ENCODE peak calls at places on chromosomes 6 and 20, in ten cellular contexts. W is G401; P is activated naive CD8-positive, alpha-beta T cell treated with anti-CD3 and anti-CD28 coated beads for 36 hours; C is left colon; U is NCI-H2081; N is CD8-positive, alpha-beta memory T cell; H is thyroid gland; G is GDM1; Q is DND-41; F is AG04449. L is an unnamed sample.

GRCh38 chr6:72787521-72788031 is 165.7 kb downstream of the KCNQ5 start:
- DNase-seq in C (no peak), W (no peak), P (no peak), U (no peak), H (peak), N (no peak), G (no peak), F (no peak), Q (no peak), L (no peak)

GRCh38 chr6:170067923-170068360 is 222.9 kb downstream of the DLL1 start:
- DNase-seq in F (no peak), C (peak), G (no peak), N (no peak), P (no peak), U (no peak), Q (no peak), W (no peak), H (no peak), L (no peak)

GRCh38 chr6:138570716-138571020 is 71.4 kb upstream of the NHSL1 start:
- DNase-seq in C (no peak), F (no peak), G (no peak), W (no peak), P (no peak), N (no peak), Q (no peak), U (peak), H (no peak), L (no peak)

GRCh38 chr6:111096246-111096645 is 8.9 kb downstream of the SLC16A10 start:
- DNase-seq in W (no peak), U (peak), H (peak), P (peak), Q (peak), N (peak), F (no peak), C (peak), G (no peak), L (no peak)

GRCh38 chr6:74066168-74066871 is 370.3 kb downstream of the CD109 start:
- DNase-seq in W (no peak), N (no peak), F (no peak), U (no peak), P (no peak), Q (no peak), H (no peak), G (no peak), C (no peak), L (no peak)

GRCh38 chr6:36743032-36743431 is 45.4 kb downstream of the RAB44 start:
- DNase-seq in N (no peak), Q (no peak), C (peak), H (no peak), W (no peak), F (no peak), P (no peak), U (no peak), G (no peak), L (no peak)

GRCh38 chr6:166561766-166562165 is 24.7 kb downstream of the RAMACL start:
- DNase-seq in W (peak), N (no peak), U (no peak), G (no peak), P (no peak), F (peak), H (no peak), Q (no peak), C (no peak), L (no peak)

GRCh38 chr6:170224694-170225660 is 65.9 kb downstream of the DLL1 start:
- DNase-seq in W (peak), F (no peak), N (peak), C (no peak), P (no peak), G (no peak), Q (no peak), H (no peak), U (peak), L (no peak)

GRCh38 chr6:155913816-155914215 is 458.2 kb upstream of the NOX3 start:
- DNase-seq in U (no peak), Q (no peak), P (no peak), G (no peak), H (no peak), C (no peak), F (no peak), N (no peak), W (no peak), L (no peak)

GRCh38 chr6:160730911-160731310 is 28.9 kb downstream of the PLG start:
- DNase-seq in C (no peak), Q (no peak), N (no peak), P (no peak), U (no peak), F (no peak), G (no peak), W (no peak), H (no peak), L (no peak)

GRCh38 chr6:148269386-148269785 is 73.3 kb upstream of the SASH1 start:
- DNase-seq in W (no peak), U (no peak), Q (no peak), C (no peak), G (no peak), F (no peak), P (no peak), N (no peak), H (no peak), L (no peak)

GRCh38 chr6:52162940-52163908 is 23.0 kb upstream of the IL17A start:
- DNase-seq in W (peak), U (peak), G (peak), H (no peak), Q (peak), F (no peak), N (no peak), C (no peak), P (no peak), L (peak)

GRCh38 chr6:34161857-34162515 is 16.1 kb upstream of the GRM4 start:
- DNase-seq in W (no peak), H (no peak), Q (no peak), N (no peak), C (no peak), G (no peak), P (no peak), F (no peak), U (no peak), L (no peak)

GRCh38 chr6:167795874-167796667 is 30.6 kb upstream of the AFDN start:
- DNase-seq in H (peak), W (peak), F (no peak), C (peak), U (no peak), P (no peak), N (no peak), G (no peak), Q (no peak), L (no peak)

GRCh38 chr20:62211769-62212288 is 8.2 kb downstream of the HRH3 start:
- DNase-seq in H (no peak), C (no peak), N (no peak), U (no peak), P (no peak), F (no peak), Q (no peak), G (no peak), W (no peak), L (no peak)

GRCh38 chr6:165664553-165665383 is 1.7 kb upstream of the PDE10A start:
- DNase-seq in U (no peak), H (peak), P (no peak), F (no peak), G (no peak), Q (no peak), N (no peak), W (no peak), C (no peak), L (no peak)

GRCh38 chr20:4897600-4897999 is 103.7 kb downstream of the SLC23A2 start:
- DNase-seq in F (no peak), C (no peak), Q (no peak), G (no peak), N (no peak), U (no peak), W (peak), P (no peak), H (no peak), L (no peak)

GRCh38 chr20:15297059-15297875 is 959.9 kb upstream of the FLRT3 start:
- DNase-seq in H (peak), P (no peak), C (no peak), W (peak), F (no peak), Q (no peak), G (no peak), N (no peak), U (peak), L (no peak)

GRCh38 chr6:64831680-64832079 is 875.3 kb downstream of the EYS start:
- DNase-seq in P (no peak), G (no peak), U (no peak), N (no peak), Q (no peak), W (no peak), H (no peak), F (no peak), C (no peak), L (no peak)

GRCh38 chr6:138691595-138692057 is 81.9 kb upstream of the CCDC28A start:
- DNase-seq in Q (no peak), C (no peak), F (peak), G (no peak), N (no peak), W (peak), P (no peak), H (peak), U (peak), L (peak)

GRCh38 chr6:133632206-133632605 is 256.7 kb upstream of the TCF21 start:
- DNase-seq in P (no peak), Q (no peak), N (no peak), W (no peak), C (no peak), F (no peak), G (no peak), H (no peak), U (no peak), L (no peak)

GRCh38 chr6:658244-658643 is 1.3 kb upstream of the HUS1B start:
- DNase-seq in N (no peak), U (no peak), C (no peak), P (no peak), F (peak), W (no peak), G (no peak), H (no peak), Q (no peak), L (no peak)

GRCh38 chr6:55438217-55438616 is 110.9 kb downstream of the GFRAL start:
- DNase-seq in F (no peak), U (no peak), W (no peak), G (no peak), Q (no peak), H (no peak), P (no peak), C (no peak), N (no peak), L (no peak)

GRCh38 chr20:57622579-57623381 is 2.6 kb upstream of the ZBP1 start:
- DNase-seq in U (peak), N (peak), C (peak), G (peak), Q (peak), F (no peak), P (peak), W (peak), H (peak), L (no peak)

GRCh38 chr6:34701199-34701598 is 4.6 kb upstream of the ILRUN start:
- DNase-seq in F (no peak), G (no peak), C (no peak), Q (no peak), W (no peak), N (no peak), H (no peak), P (no peak), U (no peak), L (no peak)

GRCh38 chr6:31057426-31058003 is 47.2 kb downstream of the MUC22 start:
- DNase-seq in W (no peak), G (no peak), N (no peak), H (no peak), F (no peak), P (no peak), U (no peak), Q (no peak), C (no peak), L (no peak)

GRCh38 chr6:44064089-44064947 is 62.9 kb downstream of the MRPL14 start:
- DNase-seq in G (no peak), N (no peak), U (no peak), F (peak), W (no peak), P (peak), Q (no peak), C (no peak), H (no peak), L (no peak)

GRCh38 chr6:52304917-52305316 is 20.4 kb upstream of the MCM3 start:
- DNase-seq in F (peak), U (no peak), H (no peak), N (no peak), G (no peak), C (no peak), P (no peak), W (no peak), Q (no peak), L (no peak)

GRCh38 chr6:24897186-24897585 is 38.6 kb downstream of the RIPOR2 start:
- DNase-seq in U (no peak), F (no peak), H (no peak), W (no peak), Q (no peak), C (no peak), N (no peak), P (no peak), G (no peak), L (no peak)

GRCh38 chr6:17987576-17988421 is at the start of gene KIF13A:
- DNase-seq in W (peak), Q (no peak), G (peak), N (no peak), C (peak), U (peak), H (peak), F (no peak), P (peak), L (no peak)

GRCh38 chr6:26155066-26155925 is 68.1 kb downstream of the HFE start:
- DNase-seq in N (no peak), W (peak), F (no peak), H (peak), C (peak), Q (peak), U (peak), G (no peak), P (no peak), L (no peak)

GRCh38 chr6:125314019-125314581 is 12.3 kb upstream of the HDDC2 start:
- DNase-seq in P (peak), G (peak), N (peak), U (peak), Q (peak), C (peak), H (peak), F (no peak), W (peak), L (peak)

L was measured in glomerular endothelial cell.